ENCODE peak calls at places on chromosome 18, in six cellular contexts. One of them, this sample, is unnamed.
A peak's percentile ranks its signal among the peaks of the same experiment; 100 is the strongest.

GRCh38 chr18:54775686-54776085 is 52.6 kb upstream of the RAB27B start:
- DNase-seq in heart right ventricle: no peak
- DNase-seq in lower lobe of right lung: no peak
- DNase-seq in prostate gland: no peak
- DNase-seq in transverse colon: no peak
- DNase-seq in mucosa of descending colon: no peak
- DNase-seq in this sample: no peak

GRCh38 chr18:38369772-38370690 is 804.4 kb upstream of the CELF4 start:
- DNase-seq in heart right ventricle: no peak
- DNase-seq in lower lobe of right lung: no peak
- DNase-seq in transverse colon: no peak
- DNase-seq in prostate gland: no peak
- DNase-seq in mucosa of descending colon: no peak
- DNase-seq in this sample: no peak

GRCh38 chr18:24726727-24727539 is 266.5 kb downstream of the HRH4 start:
- DNase-seq in mucosa of descending colon: no peak
- DNase-seq in heart right ventricle: peak; percentile 61
- DNase-seq in transverse colon: peak; percentile 78
- DNase-seq in lower lobe of right lung: no peak
- DNase-seq in prostate gland: peak; percentile 51
- DNase-seq in this sample: peak; percentile 59

GRCh38 chr18:49656098-49656591 is 94.3 kb downstream of the LIPG start:
- DNase-seq in lower lobe of right lung: no peak
- DNase-seq in transverse colon: no peak
- DNase-seq in prostate gland: no peak
- DNase-seq in mucosa of descending colon: no peak
- DNase-seq in heart right ventricle: no peak
- DNase-seq in this sample: no peak

GRCh38 chr18:48975817-48976649 is 25.3 kb upstream of the SMAD7 start:
- DNase-seq in heart right ventricle: peak; percentile 57
- DNase-seq in lower lobe of right lung: peak; percentile 79
- DNase-seq in mucosa of descending colon: no peak
- DNase-seq in prostate gland: peak; percentile 62
- DNase-seq in transverse colon: peak; percentile 67
- DNase-seq in this sample: no peak

GRCh38 chr18:32349728-32350395 is 120.8 kb downstream of the GAREM1 start:
- DNase-seq in mucosa of descending colon: no peak
- DNase-seq in lower lobe of right lung: no peak
- DNase-seq in transverse colon: peak; percentile 62
- DNase-seq in heart right ventricle: no peak
- DNase-seq in prostate gland: peak; percentile 24
- DNase-seq in this sample: no peak

GRCh38 chr18:46213295-46213694 is 109.1 kb downstream of the HAUS1 start:
- DNase-seq in heart right ventricle: no peak
- DNase-seq in lower lobe of right lung: no peak
- DNase-seq in mucosa of descending colon: no peak
- DNase-seq in prostate gland: no peak
- DNase-seq in transverse colon: no peak
- DNase-seq in this sample: no peak

GRCh38 chr18:69885841-69886531 is 61.7 kb downstream of the CD226 start:
- DNase-seq in transverse colon: no peak
- DNase-seq in prostate gland: no peak
- DNase-seq in heart right ventricle: no peak
- DNase-seq in mucosa of descending colon: no peak
- DNase-seq in lower lobe of right lung: no peak
- DNase-seq in this sample: no peak

GRCh38 chr18:3319399-3319798 is 57.5 kb downstream of the MYL12B start:
- DNase-seq in lower lobe of right lung: no peak
- DNase-seq in prostate gland: no peak
- DNase-seq in heart right ventricle: no peak
- DNase-seq in transverse colon: no peak
- DNase-seq in mucosa of descending colon: no peak
- DNase-seq in this sample: no peak

GRCh38 chr18:12010187-12010802 is 29.0 kb downstream of the IMPA2 start:
- DNase-seq in mucosa of descending colon: peak; percentile 52
- DNase-seq in transverse colon: peak; percentile 56
- DNase-seq in prostate gland: no peak
- DNase-seq in heart right ventricle: no peak
- DNase-seq in lower lobe of right lung: no peak
- DNase-seq in this sample: no peak

DNA sequence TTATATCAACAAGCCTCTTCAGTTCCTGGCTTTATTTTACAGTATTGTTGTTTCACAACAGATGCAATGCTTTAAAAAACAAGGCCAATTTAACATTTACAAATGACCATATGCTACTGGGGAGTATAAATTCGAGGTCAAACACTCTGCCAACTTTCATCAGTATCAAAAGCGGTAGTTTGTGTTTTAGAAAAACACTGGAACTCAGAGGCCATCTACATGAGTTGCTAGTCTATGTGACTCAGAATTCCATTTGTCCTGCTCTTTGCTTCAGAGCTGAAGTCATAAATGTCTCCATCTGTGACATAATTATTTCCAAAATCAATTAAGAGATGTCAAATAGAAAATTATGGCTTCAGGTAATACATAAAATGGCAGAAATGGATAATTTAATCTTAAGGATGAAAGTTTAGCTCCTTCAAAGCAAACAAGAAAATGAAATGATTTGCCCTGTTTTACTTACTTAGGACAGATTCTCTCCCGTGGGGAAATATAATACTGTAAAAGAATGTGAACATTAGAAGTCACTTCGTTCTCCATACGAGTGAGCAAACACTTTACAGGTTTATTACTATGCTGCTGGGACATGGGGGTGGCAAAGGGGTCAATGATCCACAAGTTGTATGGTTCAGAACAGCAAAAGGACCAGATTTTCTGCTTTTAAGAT is 3.7 kb downstream of the MEX3C start:
- DNase-seq in transverse colon: no peak
- DNase-seq in heart right ventricle: no peak
- DNase-seq in mucosa of descending colon: no peak
- DNase-seq in prostate gland: no peak
- DNase-seq in lower lobe of right lung: no peak
- DNase-seq in this sample: no peak
- H3K4me3 ChIP-seq in transverse colon: no peak overlapping the region
- H3K4me3 ChIP-seq in heart right ventricle: peak overlapping the region; percentile 96
- H3K4me3 ChIP-seq in mucosa of descending colon: no peak overlapping the region
- H3K4me3 ChIP-seq in prostate gland: no peak overlapping the region
- H3K4me3 ChIP-seq in lower lobe of right lung: no peak overlapping the region
- H3K4me3 ChIP-seq in this sample: peak overlapping the region; percentile 90

GRCh38 chr18:36546876-36547275 is 249.4 kb downstream of the FHOD3 start:
- DNase-seq in prostate gland: no peak
- DNase-seq in mucosa of descending colon: no peak
- DNase-seq in transverse colon: no peak
- DNase-seq in heart right ventricle: no peak
- DNase-seq in lower lobe of right lung: no peak
- DNase-seq in this sample: no peak

GRCh38 chr18:36546028-36546427 is 248.5 kb downstream of the FHOD3 start:
- DNase-seq in prostate gland: no peak
- DNase-seq in lower lobe of right lung: no peak
- DNase-seq in transverse colon: no peak
- DNase-seq in heart right ventricle: no peak
- DNase-seq in mucosa of descending colon: no peak
- DNase-seq in this sample: no peak

GRCh38 chr18:36539674-36540073 is 242.2 kb downstream of the FHOD3 start:
- DNase-seq in transverse colon: no peak
- DNase-seq in prostate gland: no peak
- DNase-seq in mucosa of descending colon: no peak
- DNase-seq in lower lobe of right lung: no peak
- DNase-seq in heart right ventricle: no peak
- DNase-seq in this sample: no peak

GRCh38 chr18:36547544-36547943 is 250.0 kb downstream of the FHOD3 start:
- DNase-seq in mucosa of descending colon: no peak
- DNase-seq in lower lobe of right lung: no peak
- DNase-seq in heart right ventricle: no peak
- DNase-seq in transverse colon: no peak
- DNase-seq in prostate gland: no peak
- DNase-seq in this sample: no peak

GRCh38 chr18:36544036-36544725 is 246.7 kb downstream of the FHOD3 start:
- DNase-seq in mucosa of descending colon: no peak
- DNase-seq in lower lobe of right lung: no peak
- DNase-seq in transverse colon: no peak
- DNase-seq in prostate gland: peak; percentile 40
- DNase-seq in heart right ventricle: peak; percentile 20
- DNase-seq in this sample: no peak
- TF ChIP-seq CTCF in mucosa of descending colon: no peak
- TF ChIP-seq CTCF in lower lobe of right lung: no peak
- TF ChIP-seq CTCF in transverse colon: no peak
- TF ChIP-seq CTCF in prostate gland: no peak
- TF ChIP-seq CTCF in heart right ventricle: no peak
- TF ChIP-seq CTCF in this sample: no peak

GRCh38 chr18:33532978-33533377 is 45.0 kb upstream of the ASXL3 start:
- DNase-seq in transverse colon: peak; percentile 11
- DNase-seq in lower lobe of right lung: no peak
- DNase-seq in mucosa of descending colon: no peak
- DNase-seq in prostate gland: no peak
- DNase-seq in heart right ventricle: no peak
- DNase-seq in this sample: peak; percentile 10
- H3K4me3 ChIP-seq in transverse colon: no peak overlapping the region
- H3K4me3 ChIP-seq in lower lobe of right lung: no peak overlapping the region
- H3K4me3 ChIP-seq in mucosa of descending colon: no peak overlapping the region
- H3K4me3 ChIP-seq in prostate gland: no peak overlapping the region
- H3K4me3 ChIP-seq in heart right ventricle: no peak overlapping the region
- H3K4me3 ChIP-seq in this sample: no peak overlapping the region

DNA sequence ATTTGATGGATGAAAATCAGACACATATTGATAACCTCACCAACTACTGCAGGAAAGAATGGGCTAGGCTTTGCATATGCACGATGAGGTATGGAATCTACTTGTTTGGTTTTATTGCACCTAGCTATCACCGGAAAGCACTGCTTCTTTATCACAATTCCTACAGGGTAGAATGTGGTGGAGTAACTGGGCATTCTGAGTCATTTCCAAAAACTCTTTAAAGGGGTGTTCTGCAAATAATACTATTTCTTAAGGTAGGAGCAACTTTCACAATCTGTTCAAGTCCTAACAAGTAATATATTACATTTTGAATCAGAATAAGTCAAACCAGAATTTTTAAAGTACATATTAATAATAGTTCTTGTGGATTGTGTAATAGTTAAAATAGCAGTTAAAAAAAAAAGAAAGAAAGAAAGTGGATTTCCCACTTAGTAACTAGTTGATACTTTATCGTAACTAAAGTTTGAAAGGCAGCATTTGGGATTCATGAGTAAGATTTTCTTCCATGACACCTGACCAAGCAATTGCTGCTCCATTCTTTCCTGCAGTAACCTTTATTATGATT is 40.5 kb downstream of the INO80C start:
- DNase-seq in heart right ventricle: no peak
- DNase-seq in prostate gland: no peak
- DNase-seq in transverse colon: no peak
- DNase-seq in mucosa of descending colon: no peak
- DNase-seq in lower lobe of right lung: no peak
- DNase-seq in this sample: no peak
- TF ChIP-seq CTCF in heart right ventricle: no peak
- TF ChIP-seq CTCF in prostate gland: no peak
- TF ChIP-seq CTCF in transverse colon: no peak
- TF ChIP-seq CTCF in mucosa of descending colon: no peak
- TF ChIP-seq CTCF in lower lobe of right lung: no peak
- TF ChIP-seq CTCF in this sample: no peak

GRCh38 chr18:13501896-13502295 is 224.5 kb downstream of the FAM210A start:
- DNase-seq in prostate gland: no peak
- DNase-seq in heart right ventricle: no peak
- DNase-seq in lower lobe of right lung: no peak
- DNase-seq in mucosa of descending colon: no peak
- DNase-seq in transverse colon: no peak
- DNase-seq in this sample: no peak
- H3K4me3 ChIP-seq in prostate gland: no peak overlapping the region
- H3K4me3 ChIP-seq in heart right ventricle: no peak overlapping the region
- H3K4me3 ChIP-seq in lower lobe of right lung: no peak overlapping the region
- H3K4me3 ChIP-seq in mucosa of descending colon: no peak overlapping the region
- H3K4me3 ChIP-seq in transverse colon: no peak overlapping the region
- H3K4me3 ChIP-seq in this sample: no peak overlapping the region

DNA sequence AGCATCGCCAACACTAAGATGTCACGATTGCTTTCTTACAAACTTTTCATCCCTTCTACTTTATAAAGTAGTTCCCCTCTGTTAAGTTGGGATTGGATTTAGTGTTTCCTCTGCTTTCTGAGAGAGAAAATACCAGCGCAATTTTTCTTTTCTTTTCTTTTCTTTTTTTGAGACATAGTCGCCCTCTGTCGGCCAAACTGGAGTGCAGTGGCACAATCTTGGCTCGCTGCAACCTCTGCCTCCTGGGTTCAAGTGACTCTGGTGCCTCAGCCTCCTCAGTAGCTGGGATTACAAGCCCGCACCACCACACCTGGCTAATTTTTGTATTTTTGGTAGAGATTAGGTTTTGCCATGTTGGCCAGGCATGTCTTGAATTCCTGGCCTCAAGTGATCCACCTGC is 9.0 kb downstream of the RELCH start:
- DNase-seq in lower lobe of right lung: no peak
- DNase-seq in mucosa of descending colon: no peak
- DNase-seq in transverse colon: no peak
- DNase-seq in heart right ventricle: no peak
- DNase-seq in prostate gland: no peak
- DNase-seq in this sample: no peak
- TF ChIP-seq CTCF in lower lobe of right lung: no peak
- TF ChIP-seq CTCF in mucosa of descending colon: no peak
- TF ChIP-seq CTCF in transverse colon: no peak
- TF ChIP-seq CTCF in heart right ventricle: no peak
- TF ChIP-seq CTCF in prostate gland: no peak
- TF ChIP-seq CTCF in this sample: no peak

DNA sequence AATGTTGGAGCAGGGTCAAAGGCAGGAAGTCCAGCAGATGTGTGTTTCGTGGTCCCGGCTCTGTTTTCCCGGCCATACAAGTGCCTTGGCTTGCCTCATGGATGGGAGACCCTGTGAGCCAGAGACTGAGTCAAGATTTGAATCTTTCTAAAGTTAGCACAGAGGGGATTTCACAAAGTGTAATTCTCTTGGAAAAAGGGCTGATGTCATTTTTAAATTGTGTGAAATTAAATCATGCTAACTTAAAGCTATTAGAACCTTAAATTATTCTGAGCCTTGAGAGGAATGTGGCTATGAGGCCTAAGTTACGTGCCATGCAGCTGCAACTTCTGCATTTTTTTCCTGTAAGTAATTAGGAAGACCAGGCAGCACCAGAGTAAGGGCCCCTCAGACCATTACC is 38.3 kb upstream of the RALBP1 start:
- DNase-seq in mucosa of descending colon: no peak
- DNase-seq in prostate gland: no peak
- DNase-seq in lower lobe of right lung: no peak
- DNase-seq in heart right ventricle: no peak
- DNase-seq in transverse colon: no peak
- DNase-seq in this sample: no peak
- H3K4me3 ChIP-seq in mucosa of descending colon: no peak overlapping the region
- H3K4me3 ChIP-seq in prostate gland: no peak overlapping the region
- H3K4me3 ChIP-seq in lower lobe of right lung: no peak overlapping the region
- H3K4me3 ChIP-seq in heart right ventricle: no peak overlapping the region
- H3K4me3 ChIP-seq in transverse colon: no peak overlapping the region
- H3K4me3 ChIP-seq in this sample: no peak overlapping the region

GRCh38 chr18:10032331-10032979 is 118.6 kb downstream of the VAPA start:
- DNase-seq in lower lobe of right lung: no peak
- DNase-seq in transverse colon: no peak
- DNase-seq in prostate gland: no peak
- DNase-seq in heart right ventricle: peak; percentile 45
- DNase-seq in mucosa of descending colon: no peak
- DNase-seq in this sample: no peak
- TF ChIP-seq CTCF in lower lobe of right lung: peak; percentile 56
- TF ChIP-seq CTCF in transverse colon: no peak
- TF ChIP-seq CTCF in prostate gland: no peak
- TF ChIP-seq CTCF in heart right ventricle: peak; percentile 56
- TF ChIP-seq CTCF in mucosa of descending colon: no peak
- TF ChIP-seq CTCF in this sample: no peak

GRCh38 chr18:21242141-21243040 is at the start of gene GREB1L:
- DNase-seq in transverse colon: peak; percentile 48
- DNase-seq in heart right ventricle: peak; percentile 69
- DNase-seq in mucosa of descending colon: no peak
- DNase-seq in prostate gland: no peak
- DNase-seq in lower lobe of right lung: peak; percentile 51
- DNase-seq in this sample: no peak

GRCh38 chr18:21243041-21243431 is 1.0 kb downstream of the GREB1L start:
- DNase-seq in transverse colon: peak; percentile 6
- DNase-seq in prostate gland: no peak
- DNase-seq in heart right ventricle: no peak
- DNase-seq in mucosa of descending colon: no peak
- DNase-seq in lower lobe of right lung: no peak
- DNase-seq in this sample: no peak

GRCh38 chr18:21241224-21242131 is 554 bp upstream of the GREB1L start:
- DNase-seq in heart right ventricle: peak; percentile 31
- DNase-seq in lower lobe of right lung: no peak
- DNase-seq in mucosa of descending colon: no peak
- DNase-seq in prostate gland: no peak
- DNase-seq in transverse colon: peak; percentile 10
- DNase-seq in this sample: no peak
- H3K4me3 ChIP-seq in heart right ventricle: peak overlapping the region; percentile 68
- H3K4me3 ChIP-seq in lower lobe of right lung: peak overlapping the region; percentile 57
- H3K4me3 ChIP-seq in mucosa of descending colon: no peak overlapping the region
- H3K4me3 ChIP-seq in prostate gland: peak overlapping the region; percentile 58
- H3K4me3 ChIP-seq in transverse colon: peak overlapping the region; percentile 54
- H3K4me3 ChIP-seq in this sample: peak overlapping the region; percentile 46

This sample was measured in LNCaP clone FGC.